ENCODE peak calls at places on chromosomes 12 and 14, in eight cellular contexts. V, A, W, R, B, C, O and H are unnamed samples.

GRCh38 chr12:24748326-24748725 is 200.6 kb downstream of the BCAT1 start:
- DNase-seq in V (no peak), A (no peak), W (no peak), R (no peak), B (no peak), C (no peak), O (no peak), H (no peak)

GRCh38 chr12:132466241-132467188 is 23.4 kb upstream of the FBRSL1 start:
- DNase-seq in V (no peak), A (no peak), W (no peak), R (no peak), B (peak), C (no peak), O (no peak), H (no peak)

GRCh38 chr14:67413806-67414769 is 2.1 kb upstream of the PLEK2 start:
- DNase-seq in V (peak), A (no peak), W (peak), R (no peak), B (peak), C (no peak), O (peak), H (no peak)

GRCh38 chr12:32501835-32502333 is 102.5 kb downstream of the FGD4 start:
- DNase-seq in V (peak), A (peak), W (no peak), R (no peak), B (peak), C (peak), O (peak), H (no peak)

GRCh38 chr12:121241203-121241970 is 31.5 kb downstream of the P2RX4 start:
- DNase-seq in V (no peak), A (no peak), W (no peak), R (no peak), B (no peak), C (no peak), O (no peak), H (peak)

GRCh38 chr14:95507701-95508103 is 8.7 kb downstream of the SYNE3 start:
- DNase-seq in V (no peak), A (no peak), W (no peak), R (no peak), B (peak), C (no peak), O (peak), H (no peak)

GRCh38 chr12:131025234-131025633 is 71.5 kb downstream of the ADGRD1 start:
- DNase-seq in V (no peak), A (no peak), W (no peak), R (no peak), B (no peak), C (no peak), O (no peak), H (no peak)

GRCh38 chr12:30041096-30041495 is 257.4 kb upstream of the TMTC1 start:
- DNase-seq in V (no peak), A (no peak), W (no peak), R (no peak), B (no peak), C (no peak), O (no peak), H (no peak)

GRCh38 chr14:98962118-98962517 is 309.9 kb downstream of the BCL11B start:
- DNase-seq in V (no peak), A (no peak), W (no peak), R (no peak), B (no peak), C (no peak), O (no peak), H (no peak)

GRCh38 chr14:22715186-22715812 is 51.2 kb upstream of the OXA1L start:
- DNase-seq in V (no peak), A (no peak), W (no peak), R (no peak), B (no peak), C (no peak), O (no peak), H (no peak)

GRCh38 chr14:60184597-60185555 is 19.7 kb upstream of the DHRS7 start:
- DNase-seq in V (no peak), A (no peak), W (no peak), R (no peak), B (peak), C (no peak), O (no peak), H (no peak)

GRCh38 chr12:115354007-115354452 is 670.1 kb upstream of the TBX3 start:
- DNase-seq in V (no peak), A (peak), W (no peak), R (peak), B (peak), C (peak), O (peak), H (peak)

GRCh38 chr14:90808759-90809529 is 7.3 kb downstream of the TTC7B start:
- DNase-seq in V (no peak), A (no peak), W (no peak), R (no peak), B (no peak), C (no peak), O (peak), H (no peak)

DNA sequence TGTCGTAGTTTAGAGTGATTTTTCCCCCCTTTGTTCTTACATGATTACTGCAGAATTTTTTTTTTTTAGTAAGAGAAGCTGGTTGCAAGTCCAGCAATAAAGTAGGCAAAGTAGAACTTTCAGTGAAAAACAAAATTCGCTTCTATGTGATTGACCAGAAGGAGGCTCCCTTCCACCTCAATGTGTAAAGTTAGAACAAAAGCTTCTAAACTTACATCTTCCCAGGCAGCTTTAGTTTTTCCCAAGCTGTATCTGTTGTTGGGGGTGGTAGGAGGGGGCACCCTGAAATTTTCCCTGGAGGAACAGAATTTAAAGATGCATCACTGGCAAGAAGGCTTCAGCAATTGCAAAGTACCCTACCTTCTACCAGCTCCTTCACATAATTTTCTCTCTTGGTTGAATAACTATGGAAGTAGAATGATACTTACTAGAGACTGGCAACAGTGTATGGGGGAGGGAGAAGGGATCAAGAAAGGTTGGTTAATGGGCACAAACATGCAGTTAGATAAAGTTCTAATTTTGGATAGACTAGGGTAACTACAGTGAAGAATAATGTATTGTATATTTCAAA is 87.3 kb upstream of the E2F7 start:
- DNase-seq in V (no peak), A (no peak), W (no peak), R (no peak), B (peak), C (no peak), O (peak), H (no peak)
- TF ChIP-seq CTCF in V (peak), A (peak), W (peak), R (peak), B (peak), C (peak), O (peak), H (peak)

GRCh38 chr12:42804928-42805327 is 215.4 kb upstream of the PRICKLE1 start:
- DNase-seq in V (peak), A (no peak), W (no peak), R (no peak), B (peak), C (no peak), O (no peak), H (no peak)
- TF ChIP-seq CTCF in V (peak), A (no peak), W (no peak), R (no peak), B (no peak), C (no peak), O (no peak), H (no peak)

GRCh38 chr12:38669530-38669929 is 235.9 kb downstream of the CPNE8 start:
- DNase-seq in V (no peak), A (no peak), W (no peak), R (no peak), B (no peak), C (no peak), O (no peak), H (no peak)

GRCh38 chr12:38662851-38663250 is 242.5 kb downstream of the CPNE8 start:
- DNase-seq in V (no peak), A (no peak), W (no peak), R (no peak), B (no peak), C (no peak), O (no peak), H (no peak)

GRCh38 chr12:38666425-38666824 is 239.0 kb downstream of the CPNE8 start:
- DNase-seq in V (no peak), A (no peak), W (no peak), R (no peak), B (no peak), C (no peak), O (no peak), H (no peak)

GRCh38 chr12:38669081-38669480 is 236.3 kb downstream of the CPNE8 start:
- DNase-seq in V (no peak), A (no peak), W (no peak), R (no peak), B (no peak), C (no peak), O (no peak), H (no peak)

GRCh38 chr12:38664661-38665269 is 240.6 kb downstream of the CPNE8 start:
- DNase-seq in V (no peak), A (no peak), W (no peak), R (peak), B (peak), C (no peak), O (no peak), H (peak)
- TF ChIP-seq CTCF in V (peak), A (peak), W (peak), R (peak), B (peak), C (peak), O (peak), H (no peak)

DNA sequence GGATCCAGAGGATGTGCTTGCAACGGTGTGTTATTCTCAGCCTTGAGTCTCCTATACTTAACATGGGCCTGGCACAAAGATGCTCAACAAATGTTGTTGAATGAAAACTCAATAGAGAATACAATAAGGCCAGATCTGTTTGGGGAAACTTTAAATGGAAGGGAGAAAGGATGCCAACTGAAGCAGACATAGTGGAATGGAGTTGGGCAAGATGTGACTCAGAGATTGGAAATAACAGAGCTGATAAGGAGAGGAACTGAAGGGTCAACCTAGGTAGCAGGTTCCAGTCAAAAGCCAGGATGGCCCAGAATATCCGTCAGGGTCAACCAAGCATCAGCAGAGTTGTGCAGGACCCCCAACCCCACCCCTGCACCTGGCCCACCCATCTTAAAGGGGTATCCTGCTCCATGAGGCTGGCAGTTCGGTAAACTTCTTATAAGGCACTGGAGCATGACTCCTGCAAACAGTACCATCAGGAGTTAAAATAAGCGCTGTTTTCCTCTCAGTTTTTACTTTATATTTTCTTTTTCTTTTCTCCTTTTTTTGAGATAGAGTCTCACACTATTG is 1.0 kb upstream of the BCDIN3D start:
- DNase-seq in V (no peak), A (no peak), W (no peak), R (no peak), B (no peak), C (no peak), O (no peak), H (no peak)
- TF ChIP-seq CTCF in V (no peak), A (no peak), W (no peak), R (no peak), B (no peak), C (no peak), O (no peak), H (no peak)

DNA sequence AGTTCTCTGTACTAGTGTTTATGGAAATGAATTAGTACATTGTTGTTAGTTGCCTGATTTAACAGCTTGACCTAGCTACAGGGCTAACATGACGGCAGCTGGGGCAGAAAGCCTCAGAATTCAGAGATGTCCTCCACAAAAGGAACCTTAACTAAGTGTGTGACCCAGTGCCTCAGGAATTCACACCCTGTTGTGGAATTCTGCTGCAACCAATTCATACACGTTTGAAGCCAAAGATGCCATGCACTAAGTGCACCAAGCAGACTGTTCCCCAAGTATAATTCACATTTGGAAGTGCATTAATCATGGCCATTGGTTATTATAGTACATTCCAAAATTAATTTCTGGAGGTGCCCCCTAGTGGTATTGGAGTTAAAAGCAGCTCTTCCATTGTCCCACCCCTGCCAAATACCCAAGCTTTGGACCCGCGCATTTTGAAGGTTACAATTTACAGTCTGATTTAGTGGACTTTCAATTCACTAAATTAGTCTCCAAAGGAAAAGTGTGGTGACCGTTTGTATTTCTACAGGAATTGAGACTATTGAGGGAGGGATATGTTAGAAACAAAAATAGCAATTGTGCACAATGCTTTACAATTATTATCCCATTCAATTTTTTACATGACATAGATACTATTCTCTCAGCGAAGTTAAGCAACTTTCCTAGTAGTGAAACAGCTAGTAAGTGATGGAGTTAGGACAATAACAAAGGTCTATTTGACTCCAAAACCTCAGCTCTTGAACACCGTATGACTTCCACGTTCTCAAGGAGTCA is 85.9 kb downstream of the PAX9 start:
- DNase-seq in V (no peak), A (no peak), W (no peak), R (no peak), B (peak), C (no peak), O (no peak), H (no peak)
- TF ChIP-seq CTCF in V (peak), A (peak), W (peak), R (peak), B (peak), C (peak), O (peak), H (no peak)